ENCODE peak calls at places on chromosomes 3 and 15, in seven cellular contexts. One of them, this sample, is unnamed.

GRCh38 chr15:98581715-98582114 is 66.6 kb upstream of the IGF1R start:
- DNase-seq in nephron progenitor cell: no peak
- DNase-seq in ovary: no peak
- DNase-seq in gastrocnemius medialis: no peak
- DNase-seq in fibroblast of lung: no peak
- DNase-seq in IMR-90: no peak
- DNase-seq in WERI-Rb-1: no peak
- DNase-seq in this sample: no peak

GRCh38 chr3:143538577-143538981 is 309.7 kb downstream of the SLC9A9 start:
- DNase-seq in nephron progenitor cell: no peak
- DNase-seq in ovary: no peak
- DNase-seq in gastrocnemius medialis: no peak
- DNase-seq in fibroblast of lung: peak
- DNase-seq in IMR-90: peak
- DNase-seq in WERI-Rb-1: no peak
- DNase-seq in this sample: no peak

GRCh38 chr3:171487382-171487781 is 27.2 kb upstream of the TNIK start:
- DNase-seq in nephron progenitor cell: no peak
- DNase-seq in ovary: no peak
- DNase-seq in gastrocnemius medialis: no peak
- DNase-seq in fibroblast of lung: no peak
- DNase-seq in IMR-90: no peak
- DNase-seq in WERI-Rb-1: no peak
- DNase-seq in this sample: no peak

GRCh38 chr15:28952666-28953491 is 67.1 kb downstream of the APBA2 start:
- DNase-seq in nephron progenitor cell: no peak
- DNase-seq in ovary: no peak
- DNase-seq in gastrocnemius medialis: no peak
- DNase-seq in fibroblast of lung: no peak
- DNase-seq in IMR-90: no peak
- DNase-seq in WERI-Rb-1: no peak
- DNase-seq in this sample: no peak

GRCh38 chr3:62875103-62876002 is at the start of gene CADPS:
- DNase-seq in nephron progenitor cell: peak
- DNase-seq in ovary: no peak
- DNase-seq in gastrocnemius medialis: no peak
- DNase-seq in fibroblast of lung: peak
- DNase-seq in IMR-90: no peak
- DNase-seq in WERI-Rb-1: peak
- DNase-seq in this sample: peak

GRCh38 chr15:66080791-66081475 is 172.6 kb downstream of the MEGF11 start:
- DNase-seq in nephron progenitor cell: peak
- DNase-seq in ovary: peak
- DNase-seq in gastrocnemius medialis: no peak
- DNase-seq in fibroblast of lung: peak
- DNase-seq in IMR-90: peak
- DNase-seq in WERI-Rb-1: peak
- DNase-seq in this sample: peak

GRCh38 chr3:96678325-96678724 is 136.1 kb upstream of the EPHA6 start:
- DNase-seq in nephron progenitor cell: no peak
- DNase-seq in ovary: no peak
- DNase-seq in gastrocnemius medialis: no peak
- DNase-seq in fibroblast of lung: no peak
- DNase-seq in IMR-90: no peak
- DNase-seq in WERI-Rb-1: no peak
- DNase-seq in this sample: no peak

GRCh38 chr3:58568572-58569286 is 8.5 kb downstream of the FAM107A start:
- DNase-seq in nephron progenitor cell: peak
- DNase-seq in ovary: peak
- DNase-seq in gastrocnemius medialis: peak
- DNase-seq in fibroblast of lung: peak
- DNase-seq in IMR-90: peak
- DNase-seq in WERI-Rb-1: peak
- DNase-seq in this sample: peak

GRCh38 chr3:132265008-132265407 is 52.2 kb upstream of the ACP3 start:
- DNase-seq in nephron progenitor cell: no peak
- DNase-seq in ovary: no peak
- DNase-seq in gastrocnemius medialis: no peak
- DNase-seq in fibroblast of lung: no peak
- DNase-seq in IMR-90: no peak
- DNase-seq in WERI-Rb-1: no peak
- DNase-seq in this sample: no peak

GRCh38 chr3:128698211-128699011 is 27.6 kb upstream of the RAB7A start:
- DNase-seq in nephron progenitor cell: peak
- DNase-seq in ovary: peak
- DNase-seq in gastrocnemius medialis: no peak
- DNase-seq in fibroblast of lung: peak
- DNase-seq in IMR-90: no peak
- DNase-seq in WERI-Rb-1: no peak
- DNase-seq in this sample: peak

GRCh38 chr3:25618043-25618442 is 46.7 kb downstream of the TOP2B start:
- DNase-seq in nephron progenitor cell: no peak
- DNase-seq in ovary: no peak
- DNase-seq in gastrocnemius medialis: no peak
- DNase-seq in fibroblast of lung: no peak
- DNase-seq in IMR-90: no peak
- DNase-seq in WERI-Rb-1: no peak
- DNase-seq in this sample: no peak

GRCh38 chr3:7733933-7734332 is 767.7 kb upstream of the LMCD1 start:
- DNase-seq in nephron progenitor cell: no peak
- DNase-seq in ovary: no peak
- DNase-seq in gastrocnemius medialis: no peak
- DNase-seq in fibroblast of lung: peak
- DNase-seq in IMR-90: no peak
- DNase-seq in WERI-Rb-1: no peak
- DNase-seq in this sample: no peak

GRCh38 chr3:28850186-28850585 is 430.7 kb upstream of the RBMS3 start:
- DNase-seq in nephron progenitor cell: no peak
- DNase-seq in ovary: no peak
- DNase-seq in gastrocnemius medialis: no peak
- DNase-seq in fibroblast of lung: peak
- DNase-seq in IMR-90: no peak
- DNase-seq in WERI-Rb-1: no peak
- DNase-seq in this sample: no peak

GRCh38 chr3:120764206-120764605 is 21.7 kb downstream of the GTF2E1 start:
- DNase-seq in nephron progenitor cell: peak
- DNase-seq in ovary: no peak
- DNase-seq in gastrocnemius medialis: no peak
- DNase-seq in fibroblast of lung: no peak
- DNase-seq in IMR-90: no peak
- DNase-seq in WERI-Rb-1: no peak
- DNase-seq in this sample: no peak

GRCh38 chr3:186515115-186515514 is 29.1 kb downstream of the CRYGS start:
- DNase-seq in nephron progenitor cell: no peak
- DNase-seq in ovary: no peak
- DNase-seq in gastrocnemius medialis: no peak
- DNase-seq in fibroblast of lung: no peak
- DNase-seq in IMR-90: no peak
- DNase-seq in WERI-Rb-1: no peak
- DNase-seq in this sample: no peak

GRCh38 chr3:108202080-108202479 is 20.1 kb downstream of the IFT57 start:
- DNase-seq in nephron progenitor cell: no peak
- DNase-seq in ovary: no peak
- DNase-seq in gastrocnemius medialis: no peak
- DNase-seq in fibroblast of lung: peak
- DNase-seq in IMR-90: peak
- DNase-seq in WERI-Rb-1: no peak
- DNase-seq in this sample: no peak

GRCh38 chr15:68524753-68525584 is 53.8 kb upstream of the CORO2B start:
- DNase-seq in nephron progenitor cell: no peak
- DNase-seq in ovary: no peak
- DNase-seq in gastrocnemius medialis: no peak
- DNase-seq in fibroblast of lung: peak
- DNase-seq in IMR-90: peak
- DNase-seq in WERI-Rb-1: no peak
- DNase-seq in this sample: no peak

GRCh38 chr15:36960179-36960946 is 140.0 kb downstream of the MEIS2 start:
- DNase-seq in nephron progenitor cell: no peak
- DNase-seq in ovary: no peak
- DNase-seq in gastrocnemius medialis: no peak
- DNase-seq in fibroblast of lung: no peak
- DNase-seq in IMR-90: no peak
- DNase-seq in WERI-Rb-1: no peak
- DNase-seq in this sample: no peak

GRCh38 chr3:170697803-170698350 is 112.0 kb upstream of the SLC7A14 start:
- DNase-seq in nephron progenitor cell: no peak
- DNase-seq in ovary: peak
- DNase-seq in gastrocnemius medialis: no peak
- DNase-seq in fibroblast of lung: peak
- DNase-seq in IMR-90: no peak
- DNase-seq in WERI-Rb-1: no peak
- DNase-seq in this sample: no peak

GRCh38 chr3:100783619-100784018 is 74.3 kb downstream of the TFG start:
- DNase-seq in nephron progenitor cell: no peak
- DNase-seq in ovary: no peak
- DNase-seq in gastrocnemius medialis: no peak
- DNase-seq in fibroblast of lung: no peak
- DNase-seq in IMR-90: no peak
- DNase-seq in WERI-Rb-1: no peak
- DNase-seq in this sample: no peak

GRCh38 chr3:57135964-57136363 is 29.2 kb downstream of the IL17RD start:
- DNase-seq in nephron progenitor cell: no peak
- DNase-seq in ovary: no peak
- DNase-seq in gastrocnemius medialis: no peak
- DNase-seq in fibroblast of lung: no peak
- DNase-seq in IMR-90: no peak
- DNase-seq in WERI-Rb-1: no peak
- DNase-seq in this sample: no peak

GRCh38 chr3:140238646-140239314 is 303.8 kb downstream of the CLSTN2 start:
- DNase-seq in nephron progenitor cell: no peak
- DNase-seq in ovary: no peak
- DNase-seq in gastrocnemius medialis: no peak
- DNase-seq in fibroblast of lung: peak
- DNase-seq in IMR-90: no peak
- DNase-seq in WERI-Rb-1: no peak
- DNase-seq in this sample: no peak

GRCh38 chr15:26260517-26261133 is 397.5 kb upstream of the ATP10A start:
- DNase-seq in nephron progenitor cell: peak
- DNase-seq in ovary: no peak
- DNase-seq in gastrocnemius medialis: no peak
- DNase-seq in fibroblast of lung: peak
- DNase-seq in IMR-90: peak
- DNase-seq in WERI-Rb-1: peak
- DNase-seq in this sample: no peak

GRCh38 chr15:31434418-31435255 is 108.0 kb downstream of the KLF13 start:
- DNase-seq in nephron progenitor cell: no peak
- DNase-seq in ovary: no peak
- DNase-seq in gastrocnemius medialis: no peak
- DNase-seq in fibroblast of lung: peak
- DNase-seq in IMR-90: peak
- DNase-seq in WERI-Rb-1: no peak
- DNase-seq in this sample: no peak

DNA sequence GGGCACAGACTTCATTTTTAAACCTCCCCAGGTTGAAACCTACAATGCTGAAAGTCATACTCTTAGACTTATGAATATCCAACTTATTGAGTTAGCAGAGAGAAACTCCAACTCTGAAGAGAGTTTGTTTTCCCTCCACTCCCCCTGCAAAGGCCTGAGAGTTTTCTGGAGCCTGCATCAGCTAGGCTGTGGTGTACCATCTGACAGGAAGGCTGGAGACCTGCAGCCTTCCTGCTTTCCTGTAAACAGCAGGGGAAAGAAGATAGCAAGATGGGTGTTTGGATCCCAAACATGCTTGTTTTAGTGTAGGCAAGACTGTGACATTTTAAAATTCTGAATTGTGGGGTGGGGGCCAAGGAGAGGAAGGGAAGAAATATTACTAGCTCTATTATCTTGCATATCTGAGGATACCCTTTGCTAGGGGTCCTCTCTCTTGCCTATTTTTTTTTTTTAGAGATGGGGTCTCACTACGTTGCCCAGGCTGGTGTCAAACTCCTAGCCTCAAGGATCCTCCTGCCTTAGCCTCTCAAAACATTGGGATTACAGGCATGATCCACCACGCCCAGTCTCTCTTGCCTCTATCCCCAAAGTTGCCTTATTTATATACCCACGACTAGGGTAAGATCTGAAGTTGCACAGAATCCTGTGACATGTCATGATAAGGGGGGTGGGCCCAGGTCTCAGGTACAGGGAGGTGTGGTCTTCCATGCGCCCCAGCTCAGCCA is 51.0 kb upstream of the USP3 start:
- DNase-seq in nephron progenitor cell: no peak
- DNase-seq in ovary: no peak
- DNase-seq in gastrocnemius medialis: no peak
- DNase-seq in fibroblast of lung: no peak
- DNase-seq in IMR-90: no peak
- DNase-seq in WERI-Rb-1: no peak
- DNase-seq in this sample: no peak
- TF ChIP-seq CTCF in nephron progenitor cell: no peak
- TF ChIP-seq CTCF in ovary: no peak
- TF ChIP-seq CTCF in gastrocnemius medialis: no peak
- TF ChIP-seq CTCF in fibroblast of lung: no peak
- TF ChIP-seq CTCF in IMR-90: no peak
- TF ChIP-seq CTCF in WERI-Rb-1: no peak
- TF ChIP-seq CTCF in this sample: no peak

DNA sequence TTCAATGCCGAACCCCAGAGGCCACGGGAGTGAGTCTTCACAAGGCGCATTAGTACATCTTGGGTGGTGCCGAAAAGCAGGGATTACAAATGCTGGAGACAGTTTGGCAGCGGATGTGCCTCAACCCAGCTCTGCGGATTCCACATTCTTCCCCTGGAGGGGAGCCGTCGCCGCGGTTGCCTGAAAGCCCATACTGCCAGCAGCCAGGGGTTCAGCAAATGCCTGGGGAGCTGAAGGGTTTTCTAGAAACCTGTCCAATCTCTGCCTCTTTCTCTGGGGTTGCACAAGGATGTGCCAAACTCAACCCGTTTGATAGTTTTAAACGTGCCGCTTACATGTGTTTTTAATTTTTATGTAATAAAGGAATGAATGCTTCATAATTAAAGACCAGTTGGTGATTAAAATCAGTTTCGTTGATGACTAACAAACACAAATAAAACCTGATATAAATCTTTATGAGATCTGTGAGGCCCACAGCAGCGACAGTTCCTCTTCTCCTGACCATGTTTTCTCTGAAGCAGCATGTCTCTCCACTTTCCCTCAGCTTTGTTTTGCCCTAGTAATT is 74.6 kb upstream of the LEKR1 start:
- DNase-seq in nephron progenitor cell: peak
- DNase-seq in ovary: peak
- DNase-seq in gastrocnemius medialis: no peak
- DNase-seq in fibroblast of lung: peak
- DNase-seq in IMR-90: peak
- DNase-seq in WERI-Rb-1: no peak
- DNase-seq in this sample: peak
- TF ChIP-seq CTCF in nephron progenitor cell: no peak
- TF ChIP-seq CTCF in ovary: no peak
- TF ChIP-seq CTCF in gastrocnemius medialis: no peak
- TF ChIP-seq CTCF in fibroblast of lung: peak
- TF ChIP-seq CTCF in IMR-90: peak
- TF ChIP-seq CTCF in WERI-Rb-1: no peak
- TF ChIP-seq CTCF in this sample: no peak

GRCh38 chr15:40098489-40099261 is 10.0 kb downstream of the BMF start:
- DNase-seq in nephron progenitor cell: no peak
- DNase-seq in ovary: peak
- DNase-seq in gastrocnemius medialis: peak
- DNase-seq in fibroblast of lung: peak
- DNase-seq in IMR-90: peak
- DNase-seq in WERI-Rb-1: peak
- DNase-seq in this sample: no peak
- TF ChIP-seq CTCF in nephron progenitor cell: no peak
- TF ChIP-seq CTCF in ovary: no peak
- TF ChIP-seq CTCF in gastrocnemius medialis: no peak
- TF ChIP-seq CTCF in fibroblast of lung: no peak
- TF ChIP-seq CTCF in IMR-90: no peak
- TF ChIP-seq CTCF in WERI-Rb-1: no peak
- TF ChIP-seq CTCF in this sample: no peak

GRCh38 chr3:31687020-31687802 is 154.5 kb downstream of the STT3B start:
- DNase-seq in nephron progenitor cell: no peak
- DNase-seq in ovary: no peak
- DNase-seq in gastrocnemius medialis: no peak
- DNase-seq in fibroblast of lung: no peak
- DNase-seq in IMR-90: no peak
- DNase-seq in WERI-Rb-1: no peak
- DNase-seq in this sample: no peak
- TF ChIP-seq CTCF in nephron progenitor cell: no peak
- TF ChIP-seq CTCF in ovary: no peak
- TF ChIP-seq CTCF in gastrocnemius medialis: no peak
- TF ChIP-seq CTCF in fibroblast of lung: no peak
- TF ChIP-seq CTCF in IMR-90: no peak
- TF ChIP-seq CTCF in WERI-Rb-1: peak
- TF ChIP-seq CTCF in this sample: no peak